ENCODE peak calls at places on chromosomes 3 and 15, in eight cellular contexts. R, S, W, B, Y, O, P and A are unnamed samples.
A peak's percentile ranks its signal among the peaks of the same experiment; 100 is the strongest.

GRCh38 chr3:30162579-30162978 is 443.8 kb upstream of the TGFBR2 start:
- DNase-seq in R (no peak), S (no peak), W (peak; percentile 87), B (peak; percentile 71), Y (no peak), O (no peak), P (no peak), A (peak; percentile 22)

GRCh38 chr3:171600030-171600429 is 139.8 kb upstream of the TNIK start:
- DNase-seq in R (no peak), S (no peak), W (no peak), B (no peak), Y (no peak), O (no peak), P (no peak), A (no peak)

GRCh38 chr15:41513282-41514227 is at the start of gene LTK:
- DNase-seq in R (peak; percentile 55), S (peak; percentile 94), W (no peak), B (peak; percentile 26), Y (no peak), O (peak; percentile 17), P (peak; percentile 46), A (no peak)

GRCh38 chr3:151015762-151016161 is 43.2 kb upstream of the CLRN1 start:
- DNase-seq in R (no peak), S (no peak), W (peak; percentile 9), B (no peak), Y (no peak), O (no peak), P (no peak), A (no peak)

GRCh38 chr15:85473455-85473854 is 93.1 kb downstream of the AKAP13 start:
- DNase-seq in R (no peak), S (no peak), W (peak; percentile 34), B (peak; percentile 65), Y (no peak), O (no peak), P (no peak), A (no peak)

GRCh38 chr3:115913069-115913686 is 289.9 kb downstream of the GAP43 start:
- DNase-seq in R (no peak), S (no peak), W (peak; percentile 7), B (peak; percentile 47), Y (no peak), O (no peak), P (no peak), A (peak; percentile 6)

GRCh38 chr3:115428825-115429224 is 194.5 kb upstream of the GAP43 start:
- DNase-seq in R (peak; percentile 8), S (no peak), W (no peak), B (peak; percentile 3), Y (no peak), O (no peak), P (no peak), A (no peak)

GRCh38 chr3:16055606-16056209 is 118.8 kb upstream of the GALNT15 start:
- DNase-seq in R (no peak), S (no peak), W (no peak), B (no peak), Y (no peak), O (no peak), P (no peak), A (no peak)

GRCh38 chr3:127628788-127629456 is at the start of gene PODXL2:
- DNase-seq in R (peak; percentile 53), S (peak; percentile 79), W (no peak), B (peak; percentile 31), Y (no peak), O (peak; percentile 30), P (peak; percentile 21), A (no peak)

GRCh38 chr3:44439499-44440295 is 37.8 kb downstream of the ZNF445 start:
- DNase-seq in R (peak; percentile 70), S (peak; percentile 98), W (no peak), B (no peak), Y (peak; percentile 48), O (peak; percentile 21), P (peak; percentile 80), A (no peak)

GRCh38 chr15:72685301-72685924 is 569 bp downstream of the HIGD2B start:
- DNase-seq in R (no peak), S (peak; percentile 25), W (no peak), B (peak; percentile 34), Y (no peak), O (no peak), P (no peak), A (peak; percentile 6)

GRCh38 chr3:71875461-71875947 is 90.6 kb upstream of the PROK2 start:
- DNase-seq in R (peak; percentile 71), S (peak; percentile 70), W (peak; percentile 49), B (peak; percentile 60), Y (peak; percentile 84), O (peak; percentile 69), P (peak; percentile 83), A (peak; percentile 7)